ENCODE peak calls at places on chromosomes 16 and 17, in four cellular contexts. M, B, Y and C are unnamed samples.
A peak's percentile ranks its signal among the peaks of the same experiment; 100 is the strongest.

GRCh38 chr16:74990832-74991231 is 5.9 kb upstream of the WDR59 start:
- DNase-seq in M (no peak), B (no peak), Y (no peak), C (no peak)

GRCh38 chr17:8072727-8073461 is 14.6 kb downstream of the ALOX12B start:
- DNase-seq in M (no peak), B (no peak), Y (no peak), C (no peak)

GRCh38 chr17:27733771-27734170 is 66.6 kb downstream of the NOS2 start:
- DNase-seq in M (peak; percentile 13), B (no peak), Y (no peak), C (no peak)

GRCh38 chr17:49298371-49298976 is 63.6 kb downstream of the ZNF652 start:
- DNase-seq in M (no peak), B (no peak), Y (no peak), C (no peak)

GRCh38 chr16:15907863-15908478 is 19.6 kb upstream of the CEP20 start:
- DNase-seq in M (peak; percentile 11), B (peak; percentile 91), Y (peak; percentile 97), C (peak; percentile 38)

GRCh38 chr17:35898283-35899070 is 18.3 kb upstream of the CCL5 start:
- DNase-seq in M (no peak), B (no peak), Y (no peak), C (peak; percentile 15)

GRCh38 chr16:31138621-31139578 is 3.4 kb upstream of the PRSS8 start:
- DNase-seq in M (peak; percentile 70), B (no peak), Y (no peak), C (peak; percentile 76)

GRCh38 chr16:79286646-79287423 is 313.7 kb downstream of the MAF start:
- DNase-seq in M (no peak), B (no peak), Y (peak; percentile 49), C (no peak)

GRCh38 chr16:14527411-14528044 is 102.5 kb downstream of the PARN start:
- DNase-seq in M (peak; percentile 81), B (no peak), Y (no peak), C (no peak)

GRCh38 chr16:3187798-3188674 is at the start of gene OR1F1:
- DNase-seq in M (peak; percentile 80), B (no peak), Y (no peak), C (no peak)

GRCh38 chr16:50671644-50672260 is 9.4 kb downstream of the SNX20 start:
- DNase-seq in M (peak; percentile 16), B (peak; percentile 74), Y (no peak), C (peak; percentile 17)

GRCh38 chr16:85829751-85830445 is 30.4 kb downstream of the COX4I1 start:
- DNase-seq in M (no peak), B (no peak), Y (no peak), C (no peak)

GRCh38 chr17:6651483-6652452 is at the start of the genes C17orf100 and MED31:
- DNase-seq in M (peak; percentile 85), B (peak; percentile 96), Y (peak; percentile 67), C (peak; percentile 88)

GRCh38 chr17:80385046-80385445 is 29.9 kb upstream of the ENDOV start:
- DNase-seq in M (no peak), B (no peak), Y (no peak), C (no peak)

GRCh38 chr17:30253316-30253715 is 17.8 kb upstream of the SLC6A4 start:
- DNase-seq in M (no peak), B (no peak), Y (no peak), C (no peak)

GRCh38 chr17:7220593-7221280 is 999 bp downstream of the ACADVL start:
- DNase-seq in M (peak; percentile 63), B (no peak), Y (no peak), C (peak; percentile 78)

GRCh38 chr17:65633146-65633881 is 71.9 kb upstream of the AXIN2 start:
- DNase-seq in M (no peak), B (no peak), Y (no peak), C (peak; percentile 57)

GRCh38 chr17:46877466-46877865 is 26.1 kb downstream of the WNT9B start:
- DNase-seq in M (no peak), B (no peak), Y (no peak), C (no peak)

GRCh38 chr17:1724351-1724868 is at the start of gene WDR81:
- DNase-seq in M (peak; percentile 79), B (peak; percentile 81), Y (no peak), C (peak; percentile 69)

GRCh38 chr17:76683011-76683755 is 27.6 kb downstream of the MXRA7 start:
- DNase-seq in M (no peak), B (peak; percentile 77), Y (no peak), C (no peak)

GRCh38 chr16:24253192-24253591 is 2.9 kb upstream of the CACNG3 start:
- DNase-seq in M (peak; percentile 38), B (peak; percentile 73), Y (no peak), C (peak; percentile 43)

GRCh38 chr17:11643851-11644250 is 45.6 kb downstream of the DNAH9 start:
- DNase-seq in M (no peak), B (no peak), Y (no peak), C (no peak)

GRCh38 chr17:11641521-11642275 is 43.4 kb downstream of the DNAH9 start:
- DNase-seq in M (no peak), B (no peak), Y (no peak), C (no peak)

GRCh38 chr17:11645426-11645825 is 47.2 kb downstream of the DNAH9 start:
- DNase-seq in M (no peak), B (no peak), Y (no peak), C (no peak)

GRCh38 chr17:11642655-11643054 is 44.4 kb downstream of the DNAH9 start:
- DNase-seq in M (no peak), B (no peak), Y (no peak), C (no peak)

GRCh38 chr17:11644265-11645212 is 46.3 kb downstream of the DNAH9 start:
- DNase-seq in M (peak; percentile 36), B (peak; percentile 73), Y (no peak), C (peak; percentile 2)
- TF ChIP-seq FOS in M (no peak), B (no peak), Y (no peak), C (no peak)

GRCh38 chr17:50470451-50470850 is 1.8 kb upstream of the CHAD start:
- DNase-seq in M (no peak), B (no peak), Y (no peak), C (no peak)
- TF ChIP-seq FOS in M (no peak), B (no peak), Y (no peak), C (no peak)

GRCh38 chr16:21279501-21279900 is 1.4 kb upstream of the CRYM start:
- DNase-seq in M (no peak), B (no peak), Y (no peak), C (no peak)
- TF ChIP-seq FOS in M (no peak), B (no peak), Y (no peak), C (no peak)

GRCh38 chr17:77691216-77692085 is 267.1 kb upstream of the TNRC6C start:
- DNase-seq in M (no peak), B (no peak), Y (no peak), C (no peak)
- TF ChIP-seq FOS in M (no peak), B (no peak), Y (no peak), C (no peak)